ENCODE peak calls at places on chromosome 9, in five cellular contexts. F is left ventricle myocardium inferior, S is MM.1S, A is body of pancreas, P is heart left ventricle. B is an unnamed sample.

GRCh38 chr9:88786291-88787054 is 204.8 kb upstream of the S1PR3 start:
- DNase-seq in F (no peak), S (no peak), A (no peak), P (no peak), B (no peak)

GRCh38 chr9:136840877-136841645 is 1.2 kb upstream of the AJM1 start:
- DNase-seq in F (no peak), S (no peak), A (peak), P (no peak), B (no peak)

GRCh38 chr9:113468716-113469448 is 5.4 kb downstream of the RGS3 start:
- DNase-seq in F (peak), S (peak), A (peak), P (peak), B (no peak)

GRCh38 chr9:125700791-125701190 is 6.2 kb downstream of the MAPKAP1 start:
- DNase-seq in F (no peak), S (no peak), A (no peak), P (no peak), B (peak)

GRCh38 chr9:119458068-119458467 is 88.8 kb upstream of the BRINP1 start:
- DNase-seq in F (no peak), S (no peak), A (no peak), P (no peak), B (no peak)

GRCh38 chr9:100111235-100111634 is 12.2 kb downstream of the INVS start:
- DNase-seq in F (peak), S (no peak), A (peak), P (peak), B (no peak)

GRCh38 chr9:1875921-1876448 is 139.2 kb upstream of the SMARCA2 start:
- DNase-seq in F (no peak), S (peak), A (no peak), P (no peak), B (peak)

GRCh38 chr9:37309136-37309535 is 113.4 kb upstream of the GRHPR start:
- DNase-seq in F (no peak), S (peak), A (no peak), P (no peak), B (no peak)

GRCh38 chr9:130073373-130073772 is 19.7 kb downstream of the GPR107 start:
- DNase-seq in F (no peak), S (no peak), A (no peak), P (peak), B (no peak)

GRCh38 chr9:127049044-127049443 is 73.4 kb downstream of the ANGPTL2 start:
- DNase-seq in F (no peak), S (peak), A (peak), P (peak), B (peak)

GRCh38 chr9:108412755-108413154 is 443.0 kb downstream of the ACTL7B start:
- DNase-seq in F (no peak), S (no peak), A (no peak), P (no peak), B (no peak)

GRCh38 chr9:132485454-132485853 is 75.4 kb downstream of the CFAP77 start:
- DNase-seq in F (no peak), S (no peak), A (no peak), P (no peak), B (no peak)

GRCh38 chr9:3436629-3437028 is 89.2 kb downstream of the RFX3 start:
- DNase-seq in F (no peak), S (no peak), A (no peak), P (no peak), B (no peak)

GRCh38 chr9:113289091-113289490 is 13.6 kb downstream of the PRPF4 start:
- DNase-seq in F (no peak), S (no peak), A (no peak), P (no peak), B (no peak)

GRCh38 chr9:131400627-131401026 is 6.7 kb downstream of the PRRC2B start:
- DNase-seq in F (no peak), S (no peak), A (no peak), P (no peak), B (no peak)

GRCh38 chr9:18149457-18150011 is 324.4 kb upstream of the ADAMTSL1 start:
- DNase-seq in F (no peak), S (no peak), A (no peak), P (no peak), B (no peak)

GRCh38 chr9:114299286-114300152 is 23.4 kb upstream of the ORM1 start:
- DNase-seq in F (no peak), S (no peak), A (peak), P (peak), B (no peak)

GRCh38 chr9:105064248-105065118 is 136.5 kb upstream of the ABCA1 start:
- DNase-seq in F (peak), S (no peak), A (peak), P (peak), B (no peak)

GRCh38 chr9:110923601-110924000 is 114.7 kb downstream of the LPAR1 start:
- DNase-seq in F (no peak), S (no peak), A (no peak), P (no peak), B (no peak)

GRCh38 chr9:111622626-111623025 is 8.5 kb upstream of the DNAJC25 start:
- DNase-seq in F (no peak), S (no peak), A (peak), P (no peak), B (no peak)

GRCh38 chr9:33190021-33190420 is 22.9 kb upstream of the B4GALT1 start:
- DNase-seq in F (no peak), S (no peak), A (no peak), P (no peak), B (no peak)

GRCh38 chr9:127033784-127034183 is 88.7 kb downstream of the ANGPTL2 start:
- DNase-seq in F (no peak), S (no peak), A (no peak), P (no peak), B (no peak)

GRCh38 chr9:87854563-87854962 is 28.1 kb upstream of the SPATA31E1 start:
- DNase-seq in F (no peak), S (no peak), A (no peak), P (no peak), B (no peak)

GRCh38 chr9:33524431-33524947 is 438 bp downstream of the ANKRD18B start:
- DNase-seq in F (no peak), S (no peak), A (no peak), P (no peak), B (no peak)

GRCh38 chr9:129467739-129468666 is 152.9 kb downstream of the C9orf50 start:
- DNase-seq in F (no peak), S (no peak), A (no peak), P (no peak), B (no peak)

GRCh38 chr9:137269231-137269772 is 8.2 kb upstream of the TOR4A start:
- DNase-seq in F (no peak), S (peak), A (peak), P (peak), B (peak)

GRCh38 chr9:131495726-131496292 is 6.9 kb upstream of the POMT1 start:
- DNase-seq in F (no peak), S (no peak), A (no peak), P (no peak), B (no peak)

GRCh38 chr9:121073038-121073437 is 1.7 kb upstream of the CNTRL start:
- DNase-seq in F (peak), S (no peak), A (peak), P (peak), B (no peak)
- H3K4me3 ChIP-seq in F (peak), S (no peak), A (no peak), P (no peak), B (no peak)

GRCh38 chr9:77841739-77842386 is 189.7 kb downstream of the GNAQ start:
- DNase-seq in F (no peak), S (peak), A (no peak), P (no peak), B (no peak)
- TF ChIP-seq CTCF in F (peak), S (peak), A (no peak), P (peak), B (no peak)

GRCh38 chr9:86354882-86355399 is 731 bp upstream of the TUT7 start:
- DNase-seq in F (no peak), S (no peak), A (no peak), P (no peak), B (no peak)
- H3K4me3 ChIP-seq in F (peak), S (peak), A (peak), P (peak), B (peak)

DNA sequence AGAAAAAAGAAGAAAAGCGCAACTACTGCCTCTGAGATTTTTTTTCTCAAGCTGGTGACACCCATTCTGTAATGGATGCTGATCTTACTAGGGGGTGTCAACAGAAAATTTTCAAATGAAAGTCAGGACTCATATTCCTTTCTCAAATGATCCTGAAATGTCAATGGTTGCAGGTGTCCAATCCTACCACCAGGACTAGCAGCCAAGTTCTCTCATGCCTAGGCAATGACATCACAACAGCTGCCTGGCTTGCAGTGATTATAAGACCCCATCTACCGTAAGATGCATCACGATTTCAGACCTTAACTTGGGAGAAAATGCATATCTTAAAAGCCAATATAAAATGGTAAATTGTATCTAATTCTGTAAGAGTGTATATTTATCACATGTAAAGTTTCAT is 104.6 kb downstream of the DENND1A start:
- DNase-seq in F (no peak), S (no peak), A (no peak), P (no peak), B (no peak)
- TF ChIP-seq CTCF in F (peak), S (no peak), A (no peak), P (no peak), B (no peak)

GRCh38 chr9:16421534-16421933 is 448.9 kb downstream of the BNC2 start:
- DNase-seq in F (no peak), S (no peak), A (no peak), P (no peak), B (no peak)
- H3K4me3 ChIP-seq in F (no peak), S (no peak), A (no peak), P (no peak), B (no peak)